ENCODE peak calls at places on chromosome X, in eight cellular contexts. One of them, this sample, is unnamed.
A peak's percentile ranks its signal among the peaks of the same experiment; 100 is the strongest.

GRCh38 chrX:117936162-117936561 is 180.4 kb downstream of the KLHL13 start:
- DNase-seq in omental fat pad: no peak
- DNase-seq in fibroblast of lung: no peak
- DNase-seq in choroid plexus epithelial cell: no peak
- DNase-seq in A549: no peak
- DNase-seq in left lung: no peak
- DNase-seq in dorsolateral prefrontal cortex: no peak
- DNase-seq in gastrocnemius medialis: no peak
- DNase-seq in this sample: no peak

GRCh38 chrX:109672239-109672638 is 47.3 kb upstream of the KCNE5 start:
- DNase-seq in omental fat pad: no peak
- DNase-seq in left lung: no peak
- DNase-seq in gastrocnemius medialis: no peak
- DNase-seq in choroid plexus epithelial cell: no peak
- DNase-seq in A549: no peak
- DNase-seq in fibroblast of lung: no peak
- DNase-seq in dorsolateral prefrontal cortex: no peak
- DNase-seq in this sample: no peak

GRCh38 chrX:53595266-53595810 is 91.2 kb downstream of the HUWE1 start:
- DNase-seq in fibroblast of lung: no peak
- DNase-seq in A549: no peak
- DNase-seq in omental fat pad: no peak
- DNase-seq in left lung: no peak
- DNase-seq in gastrocnemius medialis: no peak
- DNase-seq in dorsolateral prefrontal cortex: no peak
- DNase-seq in choroid plexus epithelial cell: peak; percentile 1
- DNase-seq in this sample: no peak

GRCh38 chrX:13064599-13065143 is 20.3 kb upstream of the FAM9C start:
- DNase-seq in left lung: no peak
- DNase-seq in gastrocnemius medialis: peak; percentile 30
- DNase-seq in dorsolateral prefrontal cortex: no peak
- DNase-seq in omental fat pad: no peak
- DNase-seq in fibroblast of lung: peak; percentile 93
- DNase-seq in choroid plexus epithelial cell: peak; percentile 96
- DNase-seq in A549: peak; percentile 8
- DNase-seq in this sample: peak; percentile 77

GRCh38 chrX:69222103-69223090 is 57.1 kb upstream of the PJA1 start:
- DNase-seq in fibroblast of lung: peak; percentile 70
- DNase-seq in dorsolateral prefrontal cortex: peak; percentile 59
- DNase-seq in A549: peak; percentile 79
- DNase-seq in left lung: peak; percentile 42
- DNase-seq in choroid plexus epithelial cell: peak; percentile 68
- DNase-seq in gastrocnemius medialis: peak; percentile 5
- DNase-seq in omental fat pad: peak; percentile 46
- DNase-seq in this sample: peak; percentile 77

GRCh38 chrX:139382529-139382928 is 148.0 kb upstream of the F9 start:
- DNase-seq in gastrocnemius medialis: no peak
- DNase-seq in fibroblast of lung: no peak
- DNase-seq in omental fat pad: no peak
- DNase-seq in dorsolateral prefrontal cortex: no peak
- DNase-seq in choroid plexus epithelial cell: no peak
- DNase-seq in left lung: no peak
- DNase-seq in A549: no peak
- DNase-seq in this sample: no peak

GRCh38 chrX:19912-20571 is 261.1 kb upstream of the PLCXD1 start:
- DNase-seq in A549: no peak
- DNase-seq in fibroblast of lung: no peak
- DNase-seq in choroid plexus epithelial cell: no peak
- DNase-seq in omental fat pad: no peak
- DNase-seq in dorsolateral prefrontal cortex: no peak
- DNase-seq in left lung: no peak
- DNase-seq in gastrocnemius medialis: no peak
- DNase-seq in this sample: no peak

GRCh38 chrX:132810964-132811712 is 147.3 kb downstream of the HS6ST2 start:
- DNase-seq in choroid plexus epithelial cell: no peak
- DNase-seq in dorsolateral prefrontal cortex: no peak
- DNase-seq in omental fat pad: no peak
- DNase-seq in fibroblast of lung: no peak
- DNase-seq in gastrocnemius medialis: no peak
- DNase-seq in A549: no peak
- DNase-seq in left lung: no peak
- DNase-seq in this sample: no peak

GRCh38 chrX:26845051-26845450 is 618.1 kb downstream of the PPP4R3C start:
- DNase-seq in A549: no peak
- DNase-seq in left lung: no peak
- DNase-seq in dorsolateral prefrontal cortex: no peak
- DNase-seq in omental fat pad: no peak
- DNase-seq in fibroblast of lung: peak; percentile 84
- DNase-seq in choroid plexus epithelial cell: peak; percentile 73
- DNase-seq in gastrocnemius medialis: no peak
- DNase-seq in this sample: peak; percentile 25

GRCh38 chrX:47643926-47644325 is 6.4 kb downstream of the ELK1 start:
- DNase-seq in omental fat pad: no peak
- DNase-seq in fibroblast of lung: peak; percentile 63
- DNase-seq in choroid plexus epithelial cell: peak; percentile 72
- DNase-seq in A549: no peak
- DNase-seq in dorsolateral prefrontal cortex: no peak
- DNase-seq in gastrocnemius medialis: no peak
- DNase-seq in left lung: no peak
- DNase-seq in this sample: peak; percentile 66

GRCh38 chrX:15350329-15350996 is 15.1 kb upstream of the PIGA start:
- DNase-seq in choroid plexus epithelial cell: peak; percentile 17
- DNase-seq in dorsolateral prefrontal cortex: no peak
- DNase-seq in A549: no peak
- DNase-seq in left lung: no peak
- DNase-seq in fibroblast of lung: no peak
- DNase-seq in gastrocnemius medialis: no peak
- DNase-seq in omental fat pad: no peak
- DNase-seq in this sample: no peak

GRCh38 chrX:71251456-71251973 is 2.4 kb downstream of the ZMYM3 start:
- DNase-seq in A549: no peak
- DNase-seq in omental fat pad: no peak
- DNase-seq in choroid plexus epithelial cell: peak; percentile 16
- DNase-seq in left lung: no peak
- DNase-seq in gastrocnemius medialis: no peak
- DNase-seq in fibroblast of lung: no peak
- DNase-seq in dorsolateral prefrontal cortex: no peak
- DNase-seq in this sample: no peak

GRCh38 chrX:47587091-47587891 is 5.1 kb downstream of the TIMP1 start:
- DNase-seq in dorsolateral prefrontal cortex: no peak
- DNase-seq in left lung: no peak
- DNase-seq in choroid plexus epithelial cell: no peak
- DNase-seq in gastrocnemius medialis: no peak
- DNase-seq in fibroblast of lung: no peak
- DNase-seq in omental fat pad: no peak
- DNase-seq in A549: no peak
- DNase-seq in this sample: peak; percentile 56

GRCh38 chrX:141642979-141643378 is 53.5 kb downstream of the SPANXA2 start:
- DNase-seq in gastrocnemius medialis: no peak
- DNase-seq in A549: no peak
- DNase-seq in left lung: no peak
- DNase-seq in fibroblast of lung: peak; percentile 23
- DNase-seq in dorsolateral prefrontal cortex: no peak
- DNase-seq in omental fat pad: no peak
- DNase-seq in choroid plexus epithelial cell: peak; percentile 33
- DNase-seq in this sample: peak; percentile 15

GRCh38 chrX:104270916-104271512 is 16.3 kb upstream of the ESX1 start:
- DNase-seq in gastrocnemius medialis: peak; percentile 36
- DNase-seq in left lung: no peak
- DNase-seq in choroid plexus epithelial cell: peak; percentile 47
- DNase-seq in omental fat pad: no peak
- DNase-seq in fibroblast of lung: peak; percentile 41
- DNase-seq in A549: peak; percentile 39
- DNase-seq in dorsolateral prefrontal cortex: peak; percentile 50
- DNase-seq in this sample: peak; percentile 46

GRCh38 chrX:124274438-124275166 is 57.9 kb upstream of the TEX13D start:
- DNase-seq in A549: no peak
- DNase-seq in choroid plexus epithelial cell: no peak
- DNase-seq in dorsolateral prefrontal cortex: no peak
- DNase-seq in left lung: no peak
- DNase-seq in gastrocnemius medialis: no peak
- DNase-seq in omental fat pad: no peak
- DNase-seq in fibroblast of lung: no peak
- DNase-seq in this sample: no peak

GRCh38 chrX:49627030-49627777 is 28.4 kb downstream of the GAGE1 start:
- DNase-seq in dorsolateral prefrontal cortex: no peak
- DNase-seq in A549: peak; percentile 34
- DNase-seq in gastrocnemius medialis: no peak
- DNase-seq in omental fat pad: no peak
- DNase-seq in left lung: no peak
- DNase-seq in fibroblast of lung: no peak
- DNase-seq in choroid plexus epithelial cell: no peak
- DNase-seq in this sample: no peak

GRCh38 chrX:102154900-102155805 is 624 bp downstream of the BEX5 start:
- DNase-seq in gastrocnemius medialis: no peak
- DNase-seq in A549: no peak
- DNase-seq in choroid plexus epithelial cell: no peak
- DNase-seq in dorsolateral prefrontal cortex: no peak
- DNase-seq in fibroblast of lung: no peak
- DNase-seq in left lung: no peak
- DNase-seq in omental fat pad: no peak
- DNase-seq in this sample: no peak

GRCh38 chrX:92260102-92260501 is 480.9 kb downstream of the PCDH11X start:
- DNase-seq in dorsolateral prefrontal cortex: no peak
- DNase-seq in fibroblast of lung: no peak
- DNase-seq in gastrocnemius medialis: no peak
- DNase-seq in left lung: no peak
- DNase-seq in omental fat pad: no peak
- DNase-seq in A549: no peak
- DNase-seq in choroid plexus epithelial cell: no peak
- DNase-seq in this sample: no peak

GRCh38 chrX:19964017-19964710 is 26.7 kb downstream of the BCLAF3 start:
- DNase-seq in gastrocnemius medialis: no peak
- DNase-seq in fibroblast of lung: no peak
- DNase-seq in omental fat pad: no peak
- DNase-seq in choroid plexus epithelial cell: no peak
- DNase-seq in dorsolateral prefrontal cortex: no peak
- DNase-seq in left lung: no peak
- DNase-seq in A549: no peak
- DNase-seq in this sample: no peak

GRCh38 chrX:38233891-38234807 is 13.5 kb upstream of the SRPX start:
- DNase-seq in left lung: no peak
- DNase-seq in dorsolateral prefrontal cortex: no peak
- DNase-seq in choroid plexus epithelial cell: peak; percentile 86
- DNase-seq in fibroblast of lung: peak; percentile 98
- DNase-seq in A549: no peak
- DNase-seq in omental fat pad: no peak
- DNase-seq in gastrocnemius medialis: no peak
- DNase-seq in this sample: peak; percentile 93

GRCh38 chrX:149037301-149037700 is 467.8 kb downstream of the IDS start:
- DNase-seq in fibroblast of lung: no peak
- DNase-seq in left lung: no peak
- DNase-seq in A549: no peak
- DNase-seq in gastrocnemius medialis: no peak
- DNase-seq in omental fat pad: no peak
- DNase-seq in dorsolateral prefrontal cortex: no peak
- DNase-seq in choroid plexus epithelial cell: no peak
- DNase-seq in this sample: peak; percentile 67

GRCh38 chrX:125782184-125782583 is 383.9 kb downstream of the DCAF12L2 start:
- DNase-seq in omental fat pad: no peak
- DNase-seq in choroid plexus epithelial cell: no peak
- DNase-seq in A549: no peak
- DNase-seq in fibroblast of lung: no peak
- DNase-seq in gastrocnemius medialis: no peak
- DNase-seq in dorsolateral prefrontal cortex: no peak
- DNase-seq in left lung: no peak
- DNase-seq in this sample: no peak

GRCh38 chrX:1306909-1307625 is 29.5 kb upstream of the IL3RA start:
- DNase-seq in gastrocnemius medialis: no peak
- DNase-seq in left lung: no peak
- DNase-seq in choroid plexus epithelial cell: no peak
- DNase-seq in A549: no peak
- DNase-seq in dorsolateral prefrontal cortex: no peak
- DNase-seq in omental fat pad: no peak
- DNase-seq in fibroblast of lung: no peak
- DNase-seq in this sample: no peak
- TF ChIP-seq CTCF in gastrocnemius medialis: no peak
- TF ChIP-seq CTCF in left lung: no peak
- TF ChIP-seq CTCF in choroid plexus epithelial cell: no peak
- TF ChIP-seq CTCF in A549: no peak
- TF ChIP-seq CTCF in dorsolateral prefrontal cortex: no peak
- TF ChIP-seq CTCF in omental fat pad: no peak
- TF ChIP-seq CTCF in fibroblast of lung: no peak
- TF ChIP-seq CTCF in this sample: no peak

GRCh38 chrX:88830113-88830512 is 83.1 kb downstream of the CPXCR1 start:
- DNase-seq in A549: no peak
- DNase-seq in gastrocnemius medialis: no peak
- DNase-seq in dorsolateral prefrontal cortex: no peak
- DNase-seq in fibroblast of lung: no peak
- DNase-seq in omental fat pad: no peak
- DNase-seq in left lung: no peak
- DNase-seq in choroid plexus epithelial cell: no peak
- DNase-seq in this sample: no peak
- TF ChIP-seq CTCF in A549: no peak
- TF ChIP-seq CTCF in gastrocnemius medialis: no peak
- TF ChIP-seq CTCF in dorsolateral prefrontal cortex: no peak
- TF ChIP-seq CTCF in fibroblast of lung: no peak
- TF ChIP-seq CTCF in omental fat pad: no peak
- TF ChIP-seq CTCF in left lung: no peak
- TF ChIP-seq CTCF in choroid plexus epithelial cell: no peak
- TF ChIP-seq CTCF in this sample: no peak

DNA sequence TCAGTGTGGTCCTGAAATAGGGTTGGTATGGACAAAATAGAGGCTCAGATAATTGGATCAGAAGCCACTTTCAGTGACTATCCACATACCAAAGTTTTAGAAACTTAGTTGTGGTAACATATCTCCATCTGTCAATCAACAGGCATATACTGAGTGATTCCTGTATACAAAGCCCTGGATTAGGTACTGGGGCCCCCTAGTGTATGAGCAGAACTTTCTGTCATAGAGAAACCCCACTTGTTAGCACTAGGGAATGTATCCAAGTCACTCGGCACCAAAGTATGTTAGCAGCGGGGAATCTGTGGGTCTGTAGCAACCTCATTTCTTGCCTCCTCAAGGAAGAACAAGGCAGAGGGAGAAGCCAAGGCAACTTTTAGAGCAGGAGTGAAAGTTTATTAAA is 50.7 kb downstream of the MAP7D3 start:
- DNase-seq in omental fat pad: no peak
- DNase-seq in fibroblast of lung: peak; percentile 59
- DNase-seq in dorsolateral prefrontal cortex: no peak
- DNase-seq in A549: peak; percentile 53
- DNase-seq in choroid plexus epithelial cell: peak; percentile 83
- DNase-seq in left lung: no peak
- DNase-seq in gastrocnemius medialis: no peak
- DNase-seq in this sample: no peak
- TF ChIP-seq CTCF in omental fat pad: no peak
- TF ChIP-seq CTCF in fibroblast of lung: peak; percentile 43
- TF ChIP-seq CTCF in dorsolateral prefrontal cortex: no peak
- TF ChIP-seq CTCF in A549: peak; percentile 42
- TF ChIP-seq CTCF in choroid plexus epithelial cell: peak; percentile 56
- TF ChIP-seq CTCF in left lung: peak; percentile 19
- TF ChIP-seq CTCF in gastrocnemius medialis: peak; percentile 34
- TF ChIP-seq CTCF in this sample: peak; percentile 35

DNA sequence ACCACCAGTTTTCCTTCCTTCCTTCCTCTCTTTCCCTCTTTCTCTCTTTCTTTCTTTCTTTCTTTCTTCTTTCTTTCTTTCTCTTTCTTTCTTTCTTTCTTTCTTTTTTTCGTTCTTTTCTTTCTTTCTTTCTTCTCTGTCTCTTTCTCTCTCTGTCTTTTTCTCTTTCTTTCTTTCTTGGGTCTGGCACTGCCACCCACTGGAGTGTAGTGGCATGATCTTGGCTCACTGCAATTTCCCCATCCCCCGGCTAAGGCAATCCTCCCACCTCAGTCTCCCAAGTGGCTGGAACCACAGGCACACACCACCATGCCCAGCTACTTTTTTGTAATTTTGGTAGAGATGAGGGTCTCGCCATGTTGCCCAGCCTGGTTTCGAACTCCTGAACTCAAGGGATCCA is 51.6 kb upstream of the NHS start:
- DNase-seq in dorsolateral prefrontal cortex: no peak
- DNase-seq in fibroblast of lung: no peak
- DNase-seq in omental fat pad: no peak
- DNase-seq in choroid plexus epithelial cell: no peak
- DNase-seq in gastrocnemius medialis: no peak
- DNase-seq in left lung: no peak
- DNase-seq in A549: no peak
- DNase-seq in this sample: no peak
- TF ChIP-seq CTCF in dorsolateral prefrontal cortex: no peak
- TF ChIP-seq CTCF in fibroblast of lung: no peak
- TF ChIP-seq CTCF in omental fat pad: no peak
- TF ChIP-seq CTCF in choroid plexus epithelial cell: no peak
- TF ChIP-seq CTCF in gastrocnemius medialis: no peak
- TF ChIP-seq CTCF in left lung: no peak
- TF ChIP-seq CTCF in A549: no peak
- TF ChIP-seq CTCF in this sample: no peak

This sample was measured in fibroblast of pulmonary artery.